ENCODE peak calls at places on chromosome 4, in eight cellular contexts. N is T-cell; Z is progenitor cell of endocrine pancreas; E is stimulated activated CD4-positive, alpha-beta T cell treated with anti-CD3 and anti-CD28 coated beads, Interleukin-2, amount 100 ng/mL, for 24 hours; I is pons; Q is midbrain; R is NCI-H1105 treated with DMSO at 0.1 percent for 48 hours; M is stomach. Y is an unnamed sample.

GRCh38 chr4:145003675-145004074 is 94.3 kb downstream of the ANAPC10 start:
- DNase-seq in I (no peak), M (no peak), E (no peak), R (no peak), Q (no peak), Z (no peak), N (no peak), Y (no peak)

GRCh38 chr4:127416092-127416491 is 216.7 kb upstream of the INTU start:
- DNase-seq in N (no peak), I (no peak), M (no peak), Z (no peak), R (no peak), E (no peak), Q (no peak), Y (no peak)

GRCh38 chr4:152259866-152260265 is 276.0 kb downstream of the FBXW7 start:
- DNase-seq in I (no peak), M (no peak), E (no peak), N (no peak), Z (no peak), R (no peak), Q (no peak), Y (no peak)

GRCh38 chr4:128386761-128387599 is 99.4 kb upstream of the PGRMC2 start:
- DNase-seq in M (peak), Q (peak), E (no peak), Z (no peak), I (peak), N (no peak), R (peak), Y (peak)

GRCh38 chr4:100591156-100591876 is 73.5 kb upstream of the EMCN start:
- DNase-seq in Z (no peak), I (peak), Q (no peak), E (no peak), R (peak), M (peak), N (no peak), Y (no peak)

GRCh38 chr4:109611045-109611616 is 51.1 kb downstream of the MCUB start:
- DNase-seq in R (no peak), Z (no peak), I (no peak), E (no peak), N (no peak), M (no peak), Q (no peak), Y (no peak)

GRCh38 chr4:10157478-10158354 is 41.1 kb upstream of the WDR1 start:
- DNase-seq in E (peak), Z (peak), R (peak), M (peak), N (peak), Q (peak), I (peak), Y (peak)

GRCh38 chr4:176805155-176805554 is 12.4 kb upstream of the VEGFC start:
- DNase-seq in Z (no peak), I (no peak), E (no peak), Q (no peak), M (no peak), R (no peak), N (no peak), Y (no peak)

GRCh38 chr4:105805501-105806120 is 89.7 kb upstream of the NPNT start:
- DNase-seq in E (no peak), Q (peak), N (no peak), M (no peak), I (no peak), R (no peak), Z (no peak), Y (no peak)

GRCh38 chr4:41061482-41062185 is 152.7 kb downstream of the APBB2 start:
- DNase-seq in N (no peak), Z (no peak), M (no peak), E (no peak), Q (no peak), I (no peak), R (no peak), Y (peak)

GRCh38 chr4:70958681-70959080 is 34.8 kb upstream of the DCK start:
- DNase-seq in Q (no peak), N (no peak), M (no peak), I (no peak), Z (no peak), R (no peak), E (no peak), Y (no peak)

GRCh38 chr4:2791518-2792395 is 1.1 kb upstream of the SH3BP2 start:
- DNase-seq in N (no peak), R (no peak), M (peak), Z (no peak), E (no peak), I (no peak), Q (no peak), Y (peak)

GRCh38 chr4:126592088-126592487 is 1040.7 kb upstream of the INTU start:
- DNase-seq in E (no peak), Z (no peak), N (no peak), R (no peak), M (no peak), I (no peak), Q (no peak), Y (no peak)

GRCh38 chr4:5711479-5712184 is 631 bp downstream of the EVC start:
- DNase-seq in M (no peak), Z (no peak), R (no peak), Q (no peak), N (no peak), E (no peak), I (no peak), Y (peak)

GRCh38 chr4:118772149-118773081 is 63.5 kb downstream of the SEC24D start:
- DNase-seq in M (no peak), Q (peak), N (no peak), I (peak), Z (no peak), E (no peak), R (peak), Y (no peak)

GRCh38 chr4:150127757-150128156 is 49.5 kb downstream of the DCLK2 start:
- DNase-seq in R (no peak), E (no peak), Q (no peak), M (no peak), I (no peak), N (no peak), Z (no peak), Y (no peak)

GRCh38 chr4:176150283-176150682 is 45.1 kb downstream of the SPATA4 start:
- DNase-seq in M (no peak), N (no peak), Z (no peak), Q (no peak), E (no peak), R (no peak), I (peak), Y (peak)

GRCh38 chr4:165079476-165079875 is 25.8 kb downstream of the TRIM75 start:
- DNase-seq in R (peak), N (no peak), Q (no peak), Z (no peak), I (peak), E (no peak), M (no peak), Y (no peak)

GRCh38 chr4:82988323-82988832 is 22.2 kb downstream of the LIN54 start:
- DNase-seq in Q (no peak), M (no peak), I (no peak), E (no peak), Z (no peak), R (no peak), N (no peak), Y (peak)

GRCh38 chr4:48244665-48245064 is 25.0 kb downstream of the TEC start:
- DNase-seq in N (no peak), M (no peak), I (no peak), E (no peak), Q (no peak), R (no peak), Z (no peak), Y (no peak)

GRCh38 chr4:184838249-184839074 is 12.7 kb upstream of the ACSL1 start:
- DNase-seq in E (no peak), M (no peak), R (no peak), N (no peak), I (no peak), Z (no peak), Q (no peak), Y (no peak)

GRCh38 chr4:88457307-88458090 is 580 bp downstream of the HERC5 start:
- DNase-seq in N (peak), Z (peak), R (peak), Q (peak), E (peak), M (peak), I (no peak), Y (peak)

GRCh38 chr4:144480068-144480467 is 165.9 kb upstream of the HHIP start:
- DNase-seq in Z (no peak), R (no peak), I (no peak), M (no peak), E (no peak), Q (no peak), N (no peak), Y (no peak)

GRCh38 chr4:74433043-74433442 is 11.9 kb upstream of the AREG start:
- DNase-seq in I (no peak), Z (no peak), R (no peak), N (no peak), M (no peak), Q (no peak), E (no peak), Y (no peak)

GRCh38 chr4:77201857-77202256 is 44.9 kb downstream of the CCNG2 start:
- DNase-seq in Z (no peak), R (no peak), E (no peak), I (no peak), M (no peak), Q (no peak), N (no peak), Y (no peak)

GRCh38 chr4:161658658-161659057 is 505.1 kb downstream of the FSTL5 start:
- DNase-seq in N (no peak), Z (no peak), R (no peak), E (no peak), Q (no peak), I (no peak), M (no peak), Y (no peak)

GRCh38 chr4:11079171-11079570 is 349.5 kb downstream of the HS3ST1 start:
- DNase-seq in N (no peak), Z (no peak), M (no peak), I (no peak), R (no peak), E (no peak), Q (no peak), Y (no peak)

Y was measured in SJSA1.